ENCODE peak calls at places on chromosome 7, in six cellular contexts. G is hypothalamus, N is NCI-H69, C is NCI-H345, M is ascending aorta, H is T-helper 22 cell. J is an unnamed sample.

GRCh38 chr7:148838905-148839304 is 45.2 kb downstream of the EZH2 start:
- DNase-seq in G (no peak), N (no peak), C (no peak), M (no peak), H (no peak), J (no peak)

GRCh38 chr7:76364198-76364584 is 5.4 kb upstream of the YWHAG start:
- DNase-seq in G (no peak), N (no peak), C (no peak), M (no peak), H (no peak), J (no peak)

GRCh38 chr7:79296553-79297320 is 156.7 kb downstream of the MAGI2 start:
- DNase-seq in G (no peak), N (peak; percentile 38), C (no peak), M (no peak), H (no peak), J (no peak)

GRCh38 chr7:90766814-90767564 is 170.9 kb downstream of the CDK14 start:
- DNase-seq in G (no peak), N (peak; percentile 74), C (no peak), M (no peak), H (no peak), J (no peak)

GRCh38 chr7:74481458-74482324 is 28.0 kb downstream of the GTF2IRD1 start:
- DNase-seq in G (no peak), N (peak; percentile 55), C (no peak), M (no peak), H (no peak), J (no peak)

GRCh38 chr7:27097686-27098492 is 2.1 kb upstream of the HOXA1 start:
- DNase-seq in G (no peak), N (no peak), C (no peak), M (no peak), H (no peak), J (no peak)

GRCh38 chr7:38584443-38585210 is 46.5 kb downstream of the AMPH start:
- DNase-seq in G (no peak), N (no peak), C (no peak), M (no peak), H (no peak), J (no peak)

GRCh38 chr7:138979226-138979979 is 1.8 kb downstream of the KIAA1549 start:
- DNase-seq in G (no peak), N (peak; percentile 55), C (peak; percentile 29), M (no peak), H (no peak), J (no peak)

GRCh38 chr7:72467237-72467636 is 55.1 kb upstream of the CALN1 start:
- DNase-seq in G (no peak), N (no peak), C (no peak), M (no peak), H (no peak), J (no peak)

GRCh38 chr7:22810843-22811242 is 11.8 kb downstream of the TOMM7 start:
- DNase-seq in G (no peak), N (no peak), C (no peak), M (no peak), H (no peak), J (no peak)

GRCh38 chr7:157037635-157038034 is 27.2 kb upstream of the MNX1 start:
- DNase-seq in G (no peak), N (no peak), C (no peak), M (no peak), H (no peak), J (no peak)

GRCh38 chr7:108001759-108002725 is 919 bp downstream of the LAMB1 start:
- DNase-seq in G (no peak), N (peak; percentile 88), C (peak; percentile 21), M (no peak), H (no peak), J (peak; percentile 42)

GRCh38 chr7:139658919-139659675 is 118.7 kb downstream of the HIPK2 start:
- DNase-seq in G (no peak), N (peak; percentile 81), C (no peak), M (no peak), H (no peak), J (no peak)

GRCh38 chr7:151721694-151722093 is 155.2 kb downstream of the PRKAG2 start:
- DNase-seq in G (no peak), N (no peak), C (no peak), M (no peak), H (no peak), J (no peak)

GRCh38 chr7:22675917-22676343 is 51.1 kb upstream of the IL6 start:
- DNase-seq in G (no peak), N (no peak), C (no peak), M (no peak), H (peak; percentile 8), J (no peak)

GRCh38 chr7:47092331-47092730 is 489.6 kb downstream of the TNS3 start:
- DNase-seq in G (no peak), N (no peak), C (no peak), M (no peak), H (no peak), J (no peak)

GRCh38 chr7:116356979-116357378 is 142.6 kb upstream of the CAV2 start:
- DNase-seq in G (no peak), N (no peak), C (peak; percentile 68), M (no peak), H (no peak), J (no peak)

GRCh38 chr7:46784746-46785145 is 797.2 kb downstream of the TNS3 start:
- DNase-seq in G (no peak), N (no peak), C (no peak), M (no peak), H (no peak), J (no peak)

GRCh38 chr7:49692516-49692915 is 80.9 kb upstream of the VWC2 start:
- DNase-seq in G (no peak), N (no peak), C (no peak), M (no peak), H (no peak), J (no peak)

GRCh38 chr7:105643384-105643783 is 62.1 kb upstream of the EFCAB10 start:
- DNase-seq in G (no peak), N (peak; percentile 57), C (no peak), M (no peak), H (no peak), J (no peak)

GRCh38 chr7:28748934-28749584 is 209.1 kb downstream of the TRIL start:
- DNase-seq in G (no peak), N (peak; percentile 87), C (no peak), M (no peak), H (no peak), J (no peak)

GRCh38 chr7:47392241-47392759 is 189.6 kb downstream of the TNS3 start:
- DNase-seq in G (no peak), N (no peak), C (no peak), M (no peak), H (no peak), J (no peak)

GRCh38 chr7:2609001-2609411 is 22.8 kb upstream of the TTYH3 start:
- DNase-seq in G (no peak), N (no peak), C (no peak), M (no peak), H (no peak), J (no peak)

GRCh38 chr7:74044366-74045350 is 16.7 kb downstream of the ELN start:
- DNase-seq in G (no peak), N (peak; percentile 27), C (peak; percentile 7), M (no peak), H (no peak), J (no peak)